ENCODE peak calls at places on chromosomes 5 and 9, in four cellular contexts. One of them, this sample, is unnamed.
A peak's percentile ranks its signal among the peaks of the same experiment; 100 is the strongest.

GRCh38 chr5:82659114-82659513 is 381.0 kb upstream of the RPS23 start:
- DNase-seq in dorsolateral prefrontal cortex: no peak
- DNase-seq in AG04450: no peak
- DNase-seq in endodermal cell: no peak
- DNase-seq in this sample: no peak

GRCh38 chr9:86902606-86903460 is 44.5 kb downstream of the GAS1 start:
- DNase-seq in dorsolateral prefrontal cortex: no peak
- DNase-seq in AG04450: no peak
- DNase-seq in endodermal cell: peak; percentile 80
- DNase-seq in this sample: peak; percentile 62

GRCh38 chr9:3873818-3874217 is 348.0 kb upstream of the RFX3 start:
- DNase-seq in dorsolateral prefrontal cortex: no peak
- DNase-seq in AG04450: no peak
- DNase-seq in endodermal cell: no peak
- DNase-seq in this sample: no peak

GRCh38 chr9:127347831-127348699 is 48.9 kb upstream of the SLC2A8 start:
- DNase-seq in dorsolateral prefrontal cortex: no peak
- DNase-seq in AG04450: no peak
- DNase-seq in endodermal cell: no peak
- DNase-seq in this sample: no peak

GRCh38 chr5:171644536-171644935 is 141.1 kb upstream of the SMIM23 start:
- DNase-seq in dorsolateral prefrontal cortex: peak; percentile 52
- DNase-seq in AG04450: no peak
- DNase-seq in endodermal cell: peak; percentile 57
- DNase-seq in this sample: no peak

GRCh38 chr9:118782790-118783463 is 586.3 kb downstream of the BRINP1 start:
- DNase-seq in dorsolateral prefrontal cortex: no peak
- DNase-seq in AG04450: no peak
- DNase-seq in endodermal cell: no peak
- DNase-seq in this sample: no peak

GRCh38 chr5:83145241-83145640 is 67.9 kb downstream of the XRCC4 start:
- DNase-seq in dorsolateral prefrontal cortex: no peak
- DNase-seq in AG04450: no peak
- DNase-seq in endodermal cell: no peak
- DNase-seq in this sample: no peak

GRCh38 chr5:14821721-14822120 is 49.9 kb downstream of the ANKH start:
- DNase-seq in dorsolateral prefrontal cortex: no peak
- DNase-seq in AG04450: no peak
- DNase-seq in endodermal cell: no peak
- DNase-seq in this sample: no peak

GRCh38 chr5:128464596-128464995 is 73.4 kb downstream of the FBN2 start:
- DNase-seq in dorsolateral prefrontal cortex: no peak
- DNase-seq in AG04450: no peak
- DNase-seq in endodermal cell: no peak
- DNase-seq in this sample: no peak

GRCh38 chr9:125241863-125242739 is 958 bp upstream of the HSPA5 start:
- DNase-seq in dorsolateral prefrontal cortex: peak; percentile 30
- DNase-seq in AG04450: no peak
- DNase-seq in endodermal cell: no peak
- DNase-seq in this sample: peak; percentile 36

GRCh38 chr5:9350301-9350797 is 195.5 kb downstream of the SEMA5A start:
- DNase-seq in dorsolateral prefrontal cortex: no peak
- DNase-seq in AG04450: no peak
- DNase-seq in endodermal cell: no peak
- DNase-seq in this sample: no peak

GRCh38 chr9:83155733-83156132 is 92.8 kb upstream of the RASEF start:
- DNase-seq in dorsolateral prefrontal cortex: no peak
- DNase-seq in AG04450: no peak
- DNase-seq in endodermal cell: no peak
- DNase-seq in this sample: no peak

GRCh38 chr9:129184743-129185142 is 6.7 kb upstream of the IER5L start:
- DNase-seq in dorsolateral prefrontal cortex: no peak
- DNase-seq in AG04450: no peak
- DNase-seq in endodermal cell: no peak
- DNase-seq in this sample: no peak
- H3K4me3 ChIP-seq in dorsolateral prefrontal cortex: no peak overlapping the region
- H3K4me3 ChIP-seq in AG04450: no peak overlapping the region
- H3K4me3 ChIP-seq in endodermal cell: no peak overlapping the region
- H3K4me3 ChIP-seq in this sample: no peak overlapping the region

DNA sequence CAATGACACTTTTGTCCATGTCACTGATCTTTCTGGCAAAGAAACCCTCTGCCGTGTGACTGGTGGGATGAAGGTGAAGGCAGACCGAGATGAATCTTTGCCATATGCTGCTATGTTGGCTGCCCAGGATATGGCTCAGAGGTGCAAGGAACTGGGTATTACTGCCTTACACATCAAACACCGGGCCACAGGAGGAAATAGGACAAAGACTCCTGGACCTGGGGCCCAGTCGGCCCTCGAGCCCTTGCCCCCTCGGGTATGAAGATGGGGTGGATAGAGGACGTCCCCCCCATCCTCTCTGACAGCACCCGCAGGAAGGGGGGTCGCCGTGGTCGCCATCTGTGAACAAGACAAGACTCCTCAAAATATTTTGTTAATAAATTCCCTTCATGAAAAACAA is 12.0 kb downstream of the SEMA6A start:
- DNase-seq in dorsolateral prefrontal cortex: no peak
- DNase-seq in AG04450: no peak
- DNase-seq in endodermal cell: peak; percentile 57
- DNase-seq in this sample: no peak
- H3K4me3 ChIP-seq in dorsolateral prefrontal cortex: no peak overlapping the region
- H3K4me3 ChIP-seq in AG04450: no peak overlapping the region
- H3K4me3 ChIP-seq in endodermal cell: no peak overlapping the region
- H3K4me3 ChIP-seq in this sample: no peak overlapping the region

GRCh38 chr5:96885518-96886338 is 9.4 kb downstream of the ERAP2 start:
- DNase-seq in dorsolateral prefrontal cortex: no peak
- DNase-seq in AG04450: no peak
- DNase-seq in endodermal cell: no peak
- DNase-seq in this sample: no peak
- H3K4me3 ChIP-seq in dorsolateral prefrontal cortex: no peak overlapping the region
- H3K4me3 ChIP-seq in AG04450: no peak overlapping the region
- H3K4me3 ChIP-seq in endodermal cell: no peak overlapping the region
- H3K4me3 ChIP-seq in this sample: no peak overlapping the region

DNA sequence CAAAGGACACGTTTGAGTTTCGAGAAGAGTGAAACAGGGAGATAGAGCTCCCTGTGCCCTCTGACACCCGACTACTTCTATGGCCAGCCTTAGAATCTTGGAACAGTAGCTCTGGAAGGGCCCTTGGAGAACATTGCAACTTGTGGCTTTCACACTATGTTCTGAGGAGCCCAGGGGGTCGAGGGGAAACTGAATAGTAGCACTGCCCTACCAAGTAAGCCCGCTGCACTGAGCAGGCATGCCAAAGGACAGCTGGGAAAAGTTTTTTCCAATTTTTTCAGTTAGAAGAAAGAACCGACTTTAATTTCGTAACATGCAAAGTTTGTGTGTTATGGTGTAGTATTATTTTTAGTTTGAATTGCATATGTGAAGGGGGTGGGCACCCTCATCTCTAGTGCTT is 10.9 kb downstream of the SMIM3 start:
- DNase-seq in dorsolateral prefrontal cortex: no peak
- DNase-seq in AG04450: no peak
- DNase-seq in endodermal cell: peak; percentile 79
- DNase-seq in this sample: no peak
- H3K4me3 ChIP-seq in dorsolateral prefrontal cortex: no peak overlapping the region
- H3K4me3 ChIP-seq in AG04450: no peak overlapping the region
- H3K4me3 ChIP-seq in endodermal cell: no peak overlapping the region
- H3K4me3 ChIP-seq in this sample: no peak overlapping the region

GRCh38 chr9:35945341-35946018 is 12.5 kb downstream of the OR2S2 start:
- DNase-seq in dorsolateral prefrontal cortex: peak; percentile 44
- DNase-seq in AG04450: peak; percentile 63
- DNase-seq in endodermal cell: peak; percentile 93
- DNase-seq in this sample: peak; percentile 77
- H3K4me3 ChIP-seq in dorsolateral prefrontal cortex: peak overlapping the region; percentile 12
- H3K4me3 ChIP-seq in AG04450: no peak overlapping the region
- H3K4me3 ChIP-seq in endodermal cell: peak overlapping the region; percentile 51
- H3K4me3 ChIP-seq in this sample: no peak overlapping the region

DNA sequence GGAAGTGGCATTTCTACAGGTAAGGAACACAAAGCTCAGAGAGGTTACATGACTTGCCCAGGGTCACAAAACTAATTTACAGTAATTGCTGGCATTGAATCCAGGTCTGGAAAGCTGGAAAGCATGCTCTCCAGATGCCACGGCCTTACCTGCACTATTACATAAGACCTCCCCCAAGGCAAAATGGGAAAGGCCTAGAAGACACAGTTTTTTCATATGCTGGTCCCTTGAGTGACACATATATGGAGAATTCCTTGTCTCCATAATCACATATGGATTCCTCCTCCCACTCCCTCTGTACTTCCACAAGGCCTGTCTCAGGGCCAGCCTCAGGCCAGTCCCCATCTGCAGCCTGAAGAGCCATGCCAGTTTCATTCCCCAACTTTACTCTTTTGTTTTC is 28.5 kb upstream of the MEIKIN start:
- DNase-seq in dorsolateral prefrontal cortex: no peak
- DNase-seq in AG04450: no peak
- DNase-seq in endodermal cell: no peak
- DNase-seq in this sample: no peak
- H3K4me3 ChIP-seq in dorsolateral prefrontal cortex: no peak overlapping the region
- H3K4me3 ChIP-seq in AG04450: no peak overlapping the region
- H3K4me3 ChIP-seq in endodermal cell: no peak overlapping the region
- H3K4me3 ChIP-seq in this sample: no peak overlapping the region

This sample was measured in H7.